ENCODE peak calls at places on chromosomes 3 and 15, in nine cellular contexts. J, P, T, Z, V, N, Q, Y and C are unnamed samples.

GRCh38 chr15:95495033-95495541 is 835.4 kb upstream of the NR2F2 start:
- DNase-seq in Y (peak; percentile 35), T (no peak), Q (no peak), Z (peak; percentile 5), J (no peak), N (no peak), P (peak; percentile 69), V (no peak), C (no peak)

GRCh38 chr3:98577178-98577895 is 16.1 kb downstream of the CPOX start:
- DNase-seq in Z (no peak), Q (no peak), T (no peak), Y (no peak), V (no peak), P (no peak), J (no peak), N (no peak), C (no peak)

GRCh38 chr3:13022348-13023250 is 50.6 kb downstream of the IQSEC1 start:
- DNase-seq in Q (peak; percentile 31), T (peak; percentile 87), Y (peak; percentile 39), V (peak; percentile 70), Z (no peak), P (peak; percentile 87), N (peak; percentile 62), J (peak; percentile 92), C (peak; percentile 91)

GRCh38 chr3:69914395-69914794 is 85.1 kb upstream of the SAMMSON start:
- DNase-seq in N (no peak), J (no peak), P (no peak), Y (no peak), V (no peak), T (no peak), Q (no peak), Z (no peak), C (peak; percentile 56)

GRCh38 chr3:4977889-4978258 is 1.4 kb upstream of the BHLHE40 start:
- DNase-seq in J (no peak), Y (no peak), Z (no peak), V (no peak), P (no peak), N (no peak), Q (no peak), T (no peak), C (no peak)

GRCh38 chr15:28023933-28024888 is 74.9 kb downstream of the OCA2 start:
- DNase-seq in T (no peak), V (no peak), J (no peak), Y (no peak), Z (no peak), N (no peak), Q (no peak), P (peak; percentile 27), C (no peak)

GRCh38 chr15:62783303-62783957 is 259.1 kb upstream of the TPM1 start:
- DNase-seq in V (no peak), Y (no peak), T (no peak), Q (no peak), P (no peak), J (no peak), Z (no peak), N (no peak), C (no peak)

GRCh38 chr15:95591886-95592285 is 738.6 kb upstream of the NR2F2 start:
- DNase-seq in Q (no peak), J (no peak), Z (no peak), V (no peak), P (no peak), N (no peak), Y (no peak), T (no peak), C (no peak)

GRCh38 chr15:49045691-49046112 is 544 bp downstream of the SECISBP2L start:
- DNase-seq in P (no peak), V (no peak), T (no peak), N (no peak), Z (peak; percentile 13), J (no peak), Q (no peak), Y (no peak), C (no peak)

GRCh38 chr3:111971533-111971932 is 7.3 kb upstream of the ABHD10 start:
- DNase-seq in V (peak; percentile 19), J (no peak), P (no peak), T (no peak), Z (no peak), Q (no peak), N (no peak), Y (no peak), C (peak; percentile 52)

GRCh38 chr3:25142609-25143355 is 285.3 kb upstream of the RARB start:
- DNase-seq in Q (no peak), T (no peak), V (no peak), P (no peak), Z (no peak), J (no peak), Y (no peak), N (no peak), C (no peak)

GRCh38 chr3:138284957-138285477 is 44.6 kb downstream of the NME9 start:
- DNase-seq in T (no peak), J (no peak), Y (no peak), P (no peak), V (no peak), Z (no peak), Q (no peak), N (no peak), C (no peak)

GRCh38 chr3:119769394-119770149 is 12.3 kb upstream of the NR1I2 start:
- DNase-seq in Z (no peak), Y (no peak), Q (no peak), P (no peak), V (no peak), J (no peak), T (no peak), N (no peak), C (no peak)

GRCh38 chr3:33887478-33887877 is 89.0 kb downstream of the PDCD6IP start:
- DNase-seq in N (no peak), Y (no peak), J (no peak), P (no peak), V (no peak), Z (no peak), Q (no peak), T (no peak), C (no peak)

GRCh38 chr3:170848294-170848917 is 21.6 kb downstream of the RPL22L1 start:
- DNase-seq in Z (no peak), Y (no peak), J (no peak), V (no peak), P (no peak), N (no peak), Q (no peak), T (no peak), C (no peak)

GRCh38 chr3:82179291-82179690 is 417.8 kb upstream of the GBE1 start:
- DNase-seq in T (no peak), J (no peak), Z (no peak), P (no peak), N (no peak), Q (no peak), Y (no peak), V (no peak), C (no peak)

GRCh38 chr3:11379238-11379823 is 107.1 kb downstream of the ATG7 start:
- DNase-seq in T (no peak), N (no peak), J (no peak), Z (peak; percentile 20), P (no peak), Y (no peak), Q (no peak), V (no peak), C (no peak)

GRCh38 chr15:37096878-37097568 is 3.3 kb downstream of the MEIS2 start:
- DNase-seq in T (no peak), N (no peak), J (no peak), Z (no peak), Q (no peak), V (no peak), P (no peak), Y (no peak), C (no peak)
- H3K4me3 ChIP-seq in T (peak overlapping the region; percentile 76), N (peak overlapping the region; percentile 72), J (peak overlapping the region; percentile 73), Z (peak overlapping the region; percentile 57), Q (peak overlapping the region; percentile 38), V (no peak overlapping the region), P (peak overlapping the region; percentile 71), Y (peak overlapping the region; percentile 60), C (peak overlapping the region; percentile 62)

DNA sequence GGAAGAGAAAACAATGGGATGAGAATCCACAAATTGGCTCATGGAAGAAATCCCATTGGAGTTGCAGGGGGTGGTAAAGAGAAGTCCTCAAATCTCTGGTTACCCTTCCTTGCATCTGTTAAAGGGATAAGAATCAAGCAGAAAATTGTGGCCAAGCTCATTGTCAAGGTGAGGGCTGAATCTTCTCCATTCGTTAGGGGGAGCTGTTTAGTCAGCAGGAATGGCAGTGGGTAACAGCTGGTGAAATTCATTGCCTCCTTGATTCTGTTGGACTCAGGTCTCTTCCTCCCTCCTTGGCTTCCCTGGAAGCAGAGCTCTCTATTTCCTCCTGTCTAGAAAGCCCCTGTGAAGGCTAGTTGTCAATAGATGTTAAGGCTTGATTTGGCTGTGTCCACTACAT is 343.1 kb upstream of the SEMA6D start:
- DNase-seq in N (no peak), V (peak; percentile 10), T (no peak), J (no peak), P (no peak), Y (no peak), Q (peak; percentile 15), Z (no peak), C (no peak)
- TF ChIP-seq CTCF in N (no peak), V (no peak), T (no peak), J (peak; percentile 6), P (no peak), Y (no peak), Q (peak; percentile 81), Z (no peak), C (no peak)

DNA sequence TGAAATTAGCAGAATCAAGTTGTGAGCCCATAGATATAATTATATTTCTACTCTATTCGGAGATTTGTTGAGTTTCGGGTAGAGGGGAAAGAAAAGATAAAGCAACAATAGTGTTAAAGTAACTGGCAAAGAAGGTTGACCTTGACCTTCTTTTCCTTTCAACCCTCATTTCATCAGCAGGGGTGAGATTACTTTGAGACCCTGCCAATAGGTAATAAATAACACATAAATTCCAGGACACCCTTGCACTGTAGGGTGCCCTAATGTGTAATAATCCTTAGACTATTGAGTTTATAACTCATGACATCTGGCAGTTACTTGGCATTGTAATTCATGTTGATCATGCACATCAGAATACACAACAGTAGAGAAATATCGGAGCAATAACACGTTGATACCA is 426.7 kb downstream of the ROBO2 start:
- DNase-seq in Z (no peak), N (no peak), V (no peak), Q (no peak), T (no peak), P (no peak), Y (no peak), J (no peak), C (no peak)
- TF ChIP-seq POLR2A in Z (no peak), N (no peak), V (no peak), Q (no peak), T (no peak), P (no peak), Y (no peak), J (no peak), C (no peak)

DNA sequence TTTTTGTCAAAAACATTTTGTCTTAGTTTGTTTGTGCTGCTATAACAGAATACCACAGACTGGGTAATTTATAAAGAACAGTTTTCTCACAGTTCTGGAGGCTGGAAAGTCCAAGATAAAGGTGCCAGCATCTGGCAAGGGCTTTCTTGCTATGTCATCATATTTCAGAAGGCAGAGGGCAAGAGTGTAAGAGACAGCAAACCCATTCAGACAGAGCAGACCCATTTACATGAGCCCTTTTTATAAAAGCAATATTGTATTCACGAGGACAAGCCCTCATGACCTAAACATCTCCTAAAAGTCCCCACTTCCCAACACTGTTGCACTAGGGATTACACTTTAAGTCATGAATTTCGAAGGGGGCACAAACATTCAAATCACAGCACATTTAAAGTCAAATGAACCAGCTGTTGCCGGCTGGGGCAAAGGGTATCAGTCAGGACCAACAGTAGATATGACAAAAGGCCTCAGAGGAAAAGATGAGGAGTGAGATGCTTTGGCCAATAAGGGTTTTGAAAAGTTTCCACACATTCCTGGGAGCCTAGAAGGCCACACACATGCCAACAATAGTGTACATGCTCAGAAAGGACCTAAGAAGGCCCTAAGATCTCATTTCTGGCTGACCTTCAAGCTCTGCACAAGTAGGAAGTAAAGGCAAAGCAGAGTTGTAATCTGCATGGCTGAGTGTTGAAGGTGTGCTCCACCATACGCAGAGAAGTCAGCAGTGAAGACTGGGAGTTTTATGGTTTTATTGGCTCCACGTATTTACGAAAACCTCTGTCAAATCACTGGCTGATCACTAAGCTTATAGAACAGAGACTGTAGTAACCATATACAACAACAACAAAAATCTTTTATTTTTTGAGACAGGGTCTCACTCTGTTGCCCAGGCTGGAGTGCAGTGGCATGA is 37.9 kb downstream of the UQCC5 start:
- DNase-seq in Y (no peak), V (no peak), Q (no peak), Z (no peak), T (no peak), N (no peak), P (no peak), J (no peak), C (no peak)
- H3K4me3 ChIP-seq in Y (no peak overlapping the region), V (no peak overlapping the region), Q (no peak overlapping the region), Z (no peak overlapping the region), T (no peak overlapping the region), N (no peak overlapping the region), P (no peak overlapping the region), J (no peak overlapping the region), C (no peak overlapping the region)